ENCODE peak calls at places on chromosome 19, in seven cellular contexts. U is iPS DF 6.9, F is fibroblast of pulmonary artery, C is psoas muscle, A is foreskin fibroblast, X is HepG2, V is IMR-90. W is an unnamed sample.

GRCh38 chr19:48970923-48971395 is 5.8 kb downstream of the FTL start:
- DNase-seq in U (no peak), F (peak; percentile 85), C (peak; percentile 82), A (peak; percentile 89), X (peak; percentile 57), V (peak; percentile 77), W (no peak)

GRCh38 chr19:56671613-56671994 is at the start of gene ZNF835:
- DNase-seq in U (no peak), F (peak; percentile 22), C (peak; percentile 96), A (peak; percentile 66), X (no peak), V (no peak), W (no peak)

GRCh38 chr19:46471116-46471733 is at the start of gene PNMA8A:
- DNase-seq in U (peak; percentile 95), F (peak; percentile 83), C (peak; percentile 83), A (peak; percentile 79), X (no peak), V (peak; percentile 57), W (no peak)

GRCh38 chr19:57825501-57825900 is 4.6 kb upstream of the ZNF587B start:
- DNase-seq in U (no peak), F (peak; percentile 23), C (no peak), A (no peak), X (no peak), V (no peak), W (no peak)

GRCh38 chr19:17881701-17882100 is 10.0 kb downstream of the SLC5A5 start:
- DNase-seq in U (no peak), F (no peak), C (no peak), A (no peak), X (no peak), V (no peak), W (no peak)

GRCh38 chr19:35742121-35742724 is at the start of gene IGFLR1:
- DNase-seq in U (no peak), F (no peak), C (no peak), A (no peak), X (no peak), V (no peak), W (no peak)

GRCh38 chr19:35717665-35718344 is at the start of gene KMT2B:
- DNase-seq in U (no peak), F (no peak), C (peak; percentile 97), A (no peak), X (no peak), V (no peak), W (no peak)

GRCh38 chr19:58128041-58128685 is 22.4 kb downstream of the ZNF329 start:
- DNase-seq in U (no peak), F (no peak), C (no peak), A (no peak), X (no peak), V (no peak), W (no peak)

GRCh38 chr19:7542556-7543348 is 7.2 kb downstream of the PNPLA6 start:
- DNase-seq in U (no peak), F (no peak), C (no peak), A (no peak), X (no peak), V (no peak), W (no peak)

GRCh38 chr19:48654299-48655059 is 8.5 kb upstream of the CA11 start:
- DNase-seq in U (no peak), F (no peak), C (no peak), A (peak; percentile 60), X (no peak), V (no peak), W (no peak)

GRCh38 chr19:29376855-29377354 is 148.9 kb upstream of the VSTM2B start:
- DNase-seq in U (no peak), F (no peak), C (no peak), A (no peak), X (no peak), V (no peak), W (no peak)

GRCh38 chr19:719636-720377 is 11.1 kb downstream of the PALM start:
- DNase-seq in U (no peak), F (no peak), C (peak; percentile 54), A (no peak), X (no peak), V (no peak), W (no peak)

GRCh38 chr19:7918615-7919421 is 1.3 kb upstream of the SNAPC2 start:
- DNase-seq in U (no peak), F (no peak), C (no peak), A (no peak), X (peak; percentile 81), V (no peak), W (no peak)

GRCh38 chr19:45468159-45468651 is 409 bp downstream of the FOSB start:
- DNase-seq in U (no peak), F (no peak), C (peak; percentile 40), A (peak; percentile 57), X (no peak), V (no peak), W (no peak)

GRCh38 chr19:40608957-40609356 is 7.8 kb downstream of the LTBP4 start:
- DNase-seq in U (no peak), F (no peak), C (no peak), A (no peak), X (no peak), V (no peak), W (no peak)
- H3K4me3 ChIP-seq in U (no peak overlapping the region), F (no peak overlapping the region), C (no peak overlapping the region), A (no peak overlapping the region), X (peak overlapping the region; percentile 50), V (no peak overlapping the region), W (no peak overlapping the region)

GRCh38 chr19:53865523-53865917 is 2.2 kb upstream of the MYADM start:
- DNase-seq in U (no peak), F (no peak), C (no peak), A (peak; percentile 26), X (peak; percentile 76), V (no peak), W (no peak)
- H3K4me3 ChIP-seq in U (peak overlapping the region; percentile 67), F (peak overlapping the region; percentile 48), C (no peak overlapping the region), A (peak overlapping the region; percentile 51), X (peak overlapping the region; percentile 79), V (peak overlapping the region; percentile 60), W (peak overlapping the region; percentile 50)

DNA sequence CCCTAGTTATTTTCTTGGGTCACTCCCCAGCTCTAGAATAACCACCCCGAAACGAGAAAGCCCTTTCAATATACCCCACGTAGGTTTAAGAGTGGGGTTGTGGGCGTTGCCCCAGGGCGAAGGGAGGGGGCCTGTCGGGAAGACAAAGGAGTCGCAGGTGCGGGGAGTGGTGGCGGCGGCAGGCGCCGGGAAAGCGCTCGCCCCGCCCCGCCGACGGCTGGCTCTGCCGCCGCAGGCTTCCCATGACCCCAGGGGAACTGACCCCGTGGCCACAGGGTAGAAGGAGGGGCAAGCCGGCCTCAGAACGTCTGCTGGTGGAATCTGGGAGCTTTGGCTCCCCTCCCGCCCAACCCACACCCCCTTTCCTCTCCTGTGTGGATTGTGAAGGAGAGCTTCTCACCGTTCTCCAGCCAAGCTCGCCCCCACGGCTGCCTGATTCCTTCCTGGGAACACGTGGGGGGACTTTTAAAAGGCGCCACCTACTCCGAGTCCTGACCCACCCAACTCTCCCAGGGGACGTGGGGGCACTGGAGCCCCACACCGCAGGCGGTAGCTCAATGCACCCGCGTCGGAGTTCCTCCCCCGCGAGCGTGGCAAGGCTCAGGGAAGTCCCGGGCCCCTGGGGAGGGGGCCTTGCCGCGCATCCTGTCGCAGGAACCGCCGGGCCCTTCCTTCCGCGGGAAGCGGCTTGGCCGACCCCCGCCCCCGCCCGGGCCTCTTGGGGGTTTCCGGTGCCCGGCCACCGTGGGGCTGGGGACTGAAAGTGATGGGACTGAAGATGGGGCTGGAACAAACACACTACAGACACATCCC is 5.5 kb downstream of the IER2 start:
- DNase-seq in U (no peak), F (peak; percentile 90), C (peak; percentile 85), A (peak; percentile 89), X (peak; percentile 69), V (peak; percentile 76), W (peak; percentile 64)
- H3K4me3 ChIP-seq in U (peak overlapping the region; percentile 75), F (peak overlapping the region; percentile 65), C (peak overlapping the region; percentile 76), A (peak overlapping the region; percentile 77), X (peak overlapping the region; percentile 74), V (peak overlapping the region; percentile 82), W (peak overlapping the region; percentile 81)

GRCh38 chr19:1860821-1861598 is 2.4 kb downstream of the KLF16 start:
- DNase-seq in U (no peak), F (no peak), C (no peak), A (no peak), X (no peak), V (no peak), W (no peak)

GRCh38 chr19:1859319-1859718 is 4.1 kb downstream of the KLF16 start:
- DNase-seq in U (no peak), F (no peak), C (no peak), A (no peak), X (no peak), V (no peak), W (no peak)

GRCh38 chr19:1858412-1859081 is 4.8 kb downstream of the KLF16 start:
- DNase-seq in U (no peak), F (no peak), C (no peak), A (no peak), X (no peak), V (no peak), W (no peak)

GRCh38 chr19:1861599-1862031 is 1.8 kb downstream of the KLF16 start:
- DNase-seq in U (no peak), F (no peak), C (no peak), A (peak; percentile 52), X (no peak), V (no peak), W (no peak)

DNA sequence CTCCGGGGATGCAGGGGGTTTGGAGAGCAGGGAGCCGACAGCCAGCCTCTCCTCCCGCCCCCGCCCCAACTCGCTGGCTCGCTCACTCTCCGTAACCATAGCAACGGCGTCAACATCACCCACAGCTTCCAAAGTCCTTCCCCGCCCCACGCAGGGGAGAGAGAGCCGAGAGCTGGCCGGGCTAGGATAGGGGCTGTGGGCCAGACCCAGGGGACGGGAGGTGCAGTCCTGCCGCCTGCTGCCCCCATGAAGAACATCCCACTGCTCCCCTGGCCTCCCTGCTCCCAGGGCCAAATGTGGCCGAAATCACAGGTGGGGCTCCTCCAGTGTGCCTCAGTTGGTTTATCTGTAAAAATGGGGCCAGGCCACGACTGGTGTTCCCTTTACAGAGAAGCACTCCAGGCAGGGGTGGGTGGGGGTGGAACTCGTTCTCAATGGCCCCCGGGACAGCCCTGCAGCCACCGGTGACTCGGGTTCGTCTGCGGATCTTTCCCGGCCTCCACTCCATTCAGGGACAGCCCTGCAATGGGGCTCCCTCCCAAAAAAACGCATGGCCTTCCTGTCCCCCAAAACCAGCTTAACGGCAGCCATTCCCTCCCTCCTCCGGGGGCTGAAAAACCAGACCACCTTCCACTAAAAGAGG is 3.1 kb downstream of the KLF16 start:
- DNase-seq in U (no peak), F (peak; percentile 85), C (peak; percentile 50), A (peak; percentile 88), X (peak; percentile 92), V (peak; percentile 81), W (no peak)
- H3K4me3 ChIP-seq in U (no peak overlapping the region), F (peak overlapping the region; percentile 69), C (no peak overlapping the region), A (peak overlapping the region; percentile 93), X (peak overlapping the region; percentile 89), V (peak overlapping the region; percentile 13), W (peak overlapping the region; percentile 87)